ENCODE peak calls at places on chromosomes 16 and 17, in eight cellular contexts. X, L, Q, P, Y, C, J and V are unnamed samples.

GRCh38 chr17:17463821-17464220 is 13.0 kb upstream of the MED9 start:
- DNase-seq in X (no peak), L (no peak), Q (no peak), P (no peak), Y (no peak), C (no peak), J (no peak), V (no peak)

GRCh38 chr16:81522141-81522701 is 77.6 kb downstream of the CMIP start:
- DNase-seq in X (no peak), L (no peak), Q (no peak), P (peak; percentile 50), Y (no peak), C (no peak), J (no peak), V (no peak)

GRCh38 chr17:32485261-32485955 is 1.4 kb upstream of the CDK5R1 start:
- DNase-seq in X (no peak), L (no peak), Q (no peak), P (no peak), Y (no peak), C (no peak), J (no peak), V (no peak)

GRCh38 chr17:73820686-73821448 is 176.6 kb upstream of the SDK2 start:
- DNase-seq in X (peak; percentile 64), L (peak; percentile 12), Q (no peak), P (no peak), Y (no peak), C (no peak), J (no peak), V (no peak)

GRCh38 chr17:78364436-78365281 is 4.8 kb upstream of the SOCS3 start:
- DNase-seq in X (no peak), L (no peak), Q (no peak), P (no peak), Y (no peak), C (no peak), J (no peak), V (no peak)

GRCh38 chr17:44733753-44734152 is 25.0 kb upstream of the ADAM11 start:
- DNase-seq in X (peak; percentile 28), L (no peak), Q (no peak), P (no peak), Y (no peak), C (no peak), J (no peak), V (no peak)

GRCh38 chr16:56093055-56093454 is 98.2 kb upstream of the GNAO1 start:
- DNase-seq in X (no peak), L (no peak), Q (no peak), P (no peak), Y (no peak), C (no peak), J (no peak), V (no peak)

GRCh38 chr17:15469260-15469659 is 1.8 kb upstream of the CDRT4 start:
- DNase-seq in X (no peak), L (no peak), Q (no peak), P (no peak), Y (no peak), C (peak; percentile 19), J (no peak), V (no peak)

GRCh38 chr17:44108440-44109311 is 14.8 kb downstream of the HDAC5 start:
- DNase-seq in X (no peak), L (peak; percentile 69), Q (peak; percentile 98), P (no peak), Y (no peak), C (peak; percentile 99), J (peak; percentile 48), V (no peak)

GRCh38 chr17:38890410-38890746 is 20.5 kb downstream of the LASP1 start:
- DNase-seq in X (no peak), L (no peak), Q (no peak), P (no peak), Y (no peak), C (no peak), J (no peak), V (no peak)

GRCh38 chr17:17445925-17446665 is 30.7 kb upstream of the MED9 start:
- DNase-seq in X (no peak), L (peak; percentile 77), Q (no peak), P (no peak), Y (no peak), C (peak; percentile 97), J (no peak), V (peak; percentile 62)

GRCh38 chr17:19412510-19412909 is 1.5 kb downstream of the RNF112 start:
- DNase-seq in X (no peak), L (no peak), Q (no peak), P (no peak), Y (no peak), C (no peak), J (no peak), V (no peak)

GRCh38 chr17:73090396-73091202 is 1.9 kb downstream of the SLC39A11 start:
- DNase-seq in X (no peak), L (no peak), Q (no peak), P (no peak), Y (no peak), C (no peak), J (no peak), V (no peak)

GRCh38 chr16:19294156-19294649 is 8.7 kb downstream of the CLEC19A start:
- DNase-seq in X (no peak), L (peak; percentile 68), Q (peak; percentile 79), P (peak; percentile 2), Y (no peak), C (no peak), J (no peak), V (no peak)

GRCh38 chr16:50268352-50268751 is 2.0 kb downstream of the ADCY7 start:
- DNase-seq in X (no peak), L (no peak), Q (no peak), P (no peak), Y (no peak), C (no peak), J (no peak), V (no peak)

GRCh38 chr16:81204794-81205680 is 33.5 kb upstream of the BCO1 start:
- DNase-seq in X (no peak), L (peak; percentile 9), Q (no peak), P (peak; percentile 28), Y (peak; percentile 2), C (peak; percentile 52), J (no peak), V (no peak)